ENCODE peak calls at places on chromosomes 6 and 20, in seven cellular contexts. J, B, D, E, V, R and A are unnamed samples.

GRCh38 chr20:44552950-44553908 is 29.1 kb upstream of the PKIG start:
- DNase-seq in J (no peak), B (peak), D (no peak), E (no peak), V (no peak), R (no peak), A (no peak)

GRCh38 chr6:47165918-47166317 is 123.8 kb upstream of the ADGRF1 start:
- DNase-seq in J (no peak), B (peak), D (no peak), E (no peak), V (no peak), R (no peak), A (no peak)

GRCh38 chr6:107064579-107065065 is 36.6 kb downstream of the MTRES1 start:
- DNase-seq in J (peak), B (peak), D (peak), E (peak), V (no peak), R (peak), A (no peak)

GRCh38 chr20:50311308-50312001 is 120.8 kb downstream of the CEBPB start:
- DNase-seq in J (no peak), B (peak), D (no peak), E (no peak), V (no peak), R (no peak), A (no peak)

GRCh38 chr6:4189249-4189648 is 53.9 kb upstream of the ECI2 start:
- DNase-seq in J (no peak), B (no peak), D (no peak), E (no peak), V (no peak), R (no peak), A (no peak)

GRCh38 chr20:37879843-37880242 is 23.1 kb upstream of the VSTM2L start:
- DNase-seq in J (no peak), B (no peak), D (no peak), E (no peak), V (no peak), R (no peak), A (no peak)

GRCh38 chr20:17536944-17537444 is 5.8 kb upstream of the BFSP1 start:
- DNase-seq in J (peak), B (peak), D (peak), E (peak), V (no peak), R (peak), A (peak)

GRCh38 chr6:18509871-18510643 is 122.9 kb downstream of the RNF144B start:
- DNase-seq in J (no peak), B (no peak), D (no peak), E (no peak), V (no peak), R (peak), A (no peak)

GRCh38 chr6:17574871-17575560 is 25.1 kb upstream of the FAM8A1 start:
- DNase-seq in J (no peak), B (peak), D (no peak), E (no peak), V (no peak), R (no peak), A (no peak)

GRCh38 chr6:166313255-166314070 is 5.3 kb upstream of the PRR18 start:
- DNase-seq in J (peak), B (peak), D (no peak), E (peak), V (peak), R (peak), A (peak)

GRCh38 chr20:2217857-2218529 is 77.8 kb upstream of the TGM3 start:
- DNase-seq in J (no peak), B (no peak), D (no peak), E (no peak), V (no peak), R (no peak), A (no peak)

GRCh38 chr6:142850653-142851434 is 94.1 kb downstream of the HIVEP2 start:
- DNase-seq in J (no peak), B (peak), D (no peak), E (no peak), V (no peak), R (peak), A (no peak)

GRCh38 chr20:56957737-56958553 is 308.5 kb downstream of the BMP7 start:
- DNase-seq in J (no peak), B (no peak), D (no peak), E (no peak), V (no peak), R (no peak), A (no peak)

GRCh38 chr20:58331961-58332551 is 22.5 kb downstream of the RAB22A start:
- DNase-seq in J (no peak), B (no peak), D (no peak), E (no peak), V (no peak), R (no peak), A (no peak)

GRCh38 chr6:47144306-47144705 is 102.2 kb upstream of the ADGRF1 start:
- DNase-seq in J (no peak), B (peak), D (no peak), E (no peak), V (no peak), R (no peak), A (no peak)

GRCh38 chr6:10156875-10157274 is 258.0 kb downstream of the TFAP2A start:
- DNase-seq in J (no peak), B (no peak), D (no peak), E (no peak), V (no peak), R (no peak), A (no peak)

GRCh38 chr6:157107915-157108651 is 215.2 kb downstream of the TMEM242 start:
- DNase-seq in J (no peak), B (peak), D (no peak), E (no peak), V (no peak), R (peak), A (no peak)

GRCh38 chr20:24425523-24425922 is 43.9 kb upstream of the SYNDIG1 start:
- DNase-seq in J (no peak), B (no peak), D (no peak), E (no peak), V (no peak), R (no peak), A (no peak)

GRCh38 chr6:127972815-127973214 is 72.0 kb upstream of the THEMIS start:
- DNase-seq in J (no peak), B (no peak), D (no peak), E (no peak), V (no peak), R (peak), A (no peak)

GRCh38 chr6:131107166-131107565 is 28.1 kb upstream of the AKAP7 start:
- DNase-seq in J (no peak), B (peak), D (no peak), E (no peak), V (no peak), R (no peak), A (no peak)

GRCh38 chr20:38723982-38724602 is at the start of gene SLC32A1:
- DNase-seq in J (no peak), B (no peak), D (no peak), E (no peak), V (no peak), R (peak), A (peak)

GRCh38 chr6:157669747-157670216 is 153.3 kb upstream of the SNX9 start:
- DNase-seq in J (no peak), B (peak), D (peak), E (peak), V (peak), R (peak), A (no peak)

GRCh38 chr20:16500197-16500596 is 73.1 kb downstream of the KIF16B start:
- DNase-seq in J (no peak), B (no peak), D (no peak), E (no peak), V (no peak), R (no peak), A (no peak)

GRCh38 chr20:16615199-16615598 is 42.0 kb upstream of the KIF16B start:
- DNase-seq in J (no peak), B (peak), D (peak), E (no peak), V (no peak), R (no peak), A (no peak)

GRCh38 chr6:129345890-129346289 is 364.1 kb downstream of the ARHGAP18 start:
- DNase-seq in J (no peak), B (peak), D (no peak), E (no peak), V (no peak), R (no peak), A (no peak)

GRCh38 chr6:4910060-4910746 is 93.6 kb downstream of the RPP40 start:
- DNase-seq in J (no peak), B (no peak), D (no peak), E (no peak), V (no peak), R (no peak), A (no peak)

GRCh38 chr20:25058051-25058796 is at the start of gene ACSS1:
- DNase-seq in J (peak), B (no peak), D (peak), E (peak), V (peak), R (peak), A (peak)

GRCh38 chr20:20850407-20850806 is 138.0 kb upstream of the RALGAPA2 start:
- DNase-seq in J (no peak), B (no peak), D (no peak), E (no peak), V (no peak), R (no peak), A (no peak)

GRCh38 chr6:43743682-43744381 is 26.2 kb upstream of the VEGFA start:
- DNase-seq in J (no peak), B (no peak), D (no peak), E (no peak), V (no peak), R (no peak), A (no peak)

GRCh38 chr6:43060034-43060754 is 763 bp downstream of the KLC4 start:
- DNase-seq in J (peak), B (no peak), D (no peak), E (peak), V (no peak), R (no peak), A (no peak)

GRCh38 chr20:62010551-62011402 is 54.9 kb downstream of the TAF4 start:
- DNase-seq in J (peak), B (peak), D (peak), E (peak), V (no peak), R (peak), A (peak)

GRCh38 chr6:118354641-118355040 is 193.5 kb upstream of the PLN start:
- DNase-seq in J (no peak), B (no peak), D (no peak), E (no peak), V (no peak), R (no peak), A (peak)

GRCh38 chr6:152316024-152316423 is 321.1 kb downstream of the SYNE1 start:
- DNase-seq in J (no peak), B (peak), D (no peak), E (peak), V (no peak), R (no peak), A (no peak)

GRCh38 chr20:50297498-50298348 is 107.1 kb downstream of the CEBPB start:
- DNase-seq in J (no peak), B (no peak), D (no peak), E (peak), V (peak), R (no peak), A (no peak)

GRCh38 chr6:134454794-134455193 is 136.9 kb upstream of the SGK1 start:
- DNase-seq in J (no peak), B (no peak), D (no peak), E (no peak), V (no peak), R (no peak), A (no peak)

GRCh38 chr20:59191036-59191755 is 27.6 kb downstream of the ZNF831 start:
- DNase-seq in J (no peak), B (no peak), D (no peak), E (no peak), V (no peak), R (no peak), A (no peak)

GRCh38 chr20:3483784-3484183 is 13.0 kb downstream of the ATRN start:
- DNase-seq in J (no peak), B (peak), D (no peak), E (no peak), V (no peak), R (no peak), A (no peak)

GRCh38 chr20:25517124-25517523 is 68.2 kb downstream of the NINL start:
- DNase-seq in J (no peak), B (no peak), D (no peak), E (no peak), V (no peak), R (no peak), A (no peak)

GRCh38 chr20:3403741-3404140 is 3.7 kb downstream of the DNAAF9 start:
- DNase-seq in J (no peak), B (no peak), D (no peak), E (no peak), V (no peak), R (no peak), A (no peak)

DNA sequence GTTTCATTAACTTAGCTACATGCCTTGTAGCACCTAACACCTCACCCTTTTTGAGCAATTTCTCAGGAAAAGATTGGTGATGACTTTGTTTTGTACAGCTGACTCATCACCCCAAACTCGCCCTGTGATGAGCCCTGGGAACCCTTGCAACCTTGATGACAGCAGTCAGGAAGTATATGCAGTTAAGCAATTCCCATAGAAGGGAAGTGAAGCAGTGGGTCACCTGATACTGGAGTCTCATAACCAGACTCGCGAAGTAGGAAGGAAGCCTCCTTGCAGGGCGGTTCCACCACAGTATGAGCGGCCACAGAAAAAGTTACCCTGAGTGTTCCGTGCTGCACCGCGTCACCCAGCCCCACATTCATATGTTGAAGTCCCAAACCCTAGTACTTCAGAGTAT is 82.0 kb upstream of the EDN1 start:
- DNase-seq in J (no peak), B (peak), D (no peak), E (peak), V (peak), R (no peak), A (no peak)
- TF ChIP-seq CTCF in J (no peak), B (no peak), D (no peak), E (no peak), V (no peak), R (no peak), A (no peak)

GRCh38 chr6:15941168-15941567 is 187.7 kb upstream of the MYLIP start:
- DNase-seq in J (no peak), B (no peak), D (no peak), E (no peak), V (no peak), R (no peak), A (no peak)

GRCh38 chr6:15945593-15946159 is 183.2 kb upstream of the MYLIP start:
- DNase-seq in J (no peak), B (peak), D (no peak), E (no peak), V (no peak), R (no peak), A (no peak)

GRCh38 chr6:15946701-15947390 is 182.0 kb upstream of the MYLIP start:
- DNase-seq in J (no peak), B (no peak), D (no peak), E (no peak), V (no peak), R (no peak), A (no peak)

GRCh38 chr6:15947436-15947835 is 181.4 kb upstream of the MYLIP start:
- DNase-seq in J (no peak), B (no peak), D (no peak), E (no peak), V (no peak), R (no peak), A (no peak)

DNA sequence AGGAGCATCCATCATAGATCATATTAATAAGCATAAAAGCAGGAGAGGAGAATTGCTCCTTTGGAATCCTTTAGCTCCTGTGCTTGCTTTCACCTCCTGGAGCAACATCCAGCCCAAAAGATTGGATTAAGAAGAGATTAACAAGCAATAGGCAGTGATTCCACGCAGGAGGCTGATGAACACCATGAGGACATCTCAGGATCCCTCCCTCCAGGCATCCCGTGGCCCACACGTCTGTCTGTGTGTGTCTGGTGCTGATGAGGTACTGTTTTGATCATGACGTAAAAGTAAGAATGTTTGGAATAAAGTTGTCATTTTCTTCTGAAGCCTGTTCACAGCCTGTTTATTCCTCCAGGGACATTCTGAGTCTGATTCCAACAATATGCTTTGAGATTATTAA is 185.5 kb upstream of the MYLIP start:
- DNase-seq in J (no peak), B (no peak), D (no peak), E (no peak), V (no peak), R (no peak), A (no peak)
- TF ChIP-seq CTCF in J (no peak), B (no peak), D (no peak), E (no peak), V (no peak), R (no peak), A (no peak)

DNA sequence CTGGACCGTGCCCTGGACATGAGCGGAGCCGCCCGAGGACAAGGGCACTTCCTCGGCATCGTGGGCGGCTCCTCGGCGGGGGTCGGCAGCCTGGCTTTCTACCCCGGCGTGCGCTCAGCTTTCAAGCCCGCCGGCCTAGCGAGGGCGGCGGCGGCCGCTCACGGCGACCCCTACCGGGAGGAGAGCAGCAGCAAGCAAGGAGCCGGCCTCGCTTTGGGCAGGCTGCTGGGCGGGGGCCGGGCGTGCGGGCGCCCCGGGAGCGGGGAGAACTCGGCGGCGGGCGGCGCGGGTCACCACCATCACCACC is 6.7 kb downstream of the PRDM13 start:
- DNase-seq in J (no peak), B (peak), D (no peak), E (peak), V (peak), R (peak), A (peak)
- TF ChIP-seq CTCF in J (no peak), B (peak), D (no peak), E (peak), V (peak), R (no peak), A (peak)

GRCh38 chr20:46088409-46089075 is 1.2 kb downstream of the NCOA5 start:
- DNase-seq in J (no peak), B (peak), D (no peak), E (no peak), V (no peak), R (peak), A (no peak)
- TF ChIP-seq CTCF in J (no peak), B (no peak), D (no peak), E (no peak), V (no peak), R (peak), A (no peak)

DNA sequence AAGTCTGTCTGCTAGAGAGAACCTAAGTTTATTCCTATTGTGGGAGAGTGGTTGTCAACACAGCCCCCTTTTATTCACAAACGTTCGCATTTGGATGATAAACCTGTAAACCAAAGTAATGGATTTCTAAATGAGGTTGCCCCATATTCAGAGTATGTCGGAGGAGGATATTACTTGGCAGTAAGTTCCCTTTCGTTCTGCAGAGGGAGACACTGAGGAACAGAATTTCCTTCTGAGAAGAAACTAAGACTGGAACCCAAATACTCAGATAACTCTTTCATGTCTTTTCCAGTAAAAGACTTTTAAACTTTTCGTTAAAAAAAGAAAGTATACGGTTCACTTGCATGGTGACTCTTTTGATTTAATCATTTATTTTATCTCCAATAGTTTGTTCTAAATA is 754.6 kb upstream of the MMS22L start:
- DNase-seq in J (no peak), B (no peak), D (no peak), E (no peak), V (no peak), R (no peak), A (no peak)
- TF ChIP-seq CTCF in J (no peak), B (no peak), D (no peak), E (no peak), V (no peak), R (no peak), A (no peak)

GRCh38 chr6:69918766-69919165 is 52.4 kb downstream of the COL19A1 start:
- DNase-seq in J (no peak), B (no peak), D (no peak), E (no peak), V (no peak), R (no peak), A (no peak)

GRCh38 chr6:69915346-69915745 is 49.0 kb downstream of the COL19A1 start:
- DNase-seq in J (no peak), B (no peak), D (no peak), E (no peak), V (no peak), R (no peak), A (no peak)

GRCh38 chr6:69917834-69918233 is 51.5 kb downstream of the COL19A1 start:
- DNase-seq in J (no peak), B (peak), D (no peak), E (no peak), V (no peak), R (peak), A (no peak)

GRCh38 chr6:69913361-69913760 is 47.0 kb downstream of the COL19A1 start:
- DNase-seq in J (no peak), B (no peak), D (no peak), E (no peak), V (no peak), R (no peak), A (no peak)

GRCh38 chr6:69914015-69914485 is 47.7 kb downstream of the COL19A1 start:
- DNase-seq in J (no peak), B (no peak), D (no peak), E (no peak), V (no peak), R (no peak), A (no peak)
- TF ChIP-seq CTCF in J (no peak), B (no peak), D (no peak), E (no peak), V (no peak), R (no peak), A (no peak)